ENCODE peak calls at places on chromosomes 11 and 22, in nine cellular contexts. C, P, D, I, U, O, Q, L and T are unnamed samples.
A peak's percentile ranks its signal among the peaks of the same experiment; 100 is the strongest.

GRCh38 chr22:38766076-38766777 is 10.4 kb upstream of the SUN2 start:
- DNase-seq in C (peak; percentile 81), P (no peak), D (peak; percentile 58), I (no peak), U (peak; percentile 18), O (peak; percentile 50), Q (no peak), L (peak; percentile 38), T (peak; percentile 51)

GRCh38 chr11:84476581-84476980 is 1150.6 kb downstream of the DLG2 start:
- DNase-seq in C (no peak), P (no peak), D (no peak), I (no peak), U (no peak), O (no peak), Q (no peak), L (no peak), T (no peak)

GRCh38 chr11:20156876-20157613 is 3.2 kb downstream of the DBX1 start:
- DNase-seq in C (no peak), P (no peak), D (no peak), I (no peak), U (peak; percentile 66), O (peak; percentile 63), Q (no peak), L (no peak), T (no peak)

GRCh38 chr22:17257091-17257490 is 37.9 kb upstream of the ADA2 start:
- DNase-seq in C (no peak), P (no peak), D (no peak), I (no peak), U (no peak), O (no peak), Q (no peak), L (no peak), T (no peak)

GRCh38 chr11:78823588-78823987 is 248.9 kb upstream of the NARS2 start:
- DNase-seq in C (no peak), P (no peak), D (no peak), I (no peak), U (no peak), O (no peak), Q (no peak), L (no peak), T (no peak)

GRCh38 chr11:123206671-123207421 is 11.8 kb upstream of the CLMP start:
- DNase-seq in C (no peak), P (no peak), D (peak; percentile 70), I (no peak), U (no peak), O (no peak), Q (no peak), L (no peak), T (no peak)

GRCh38 chr22:37951305-37951704 is 2.1 kb downstream of the C22orf23 start:
- DNase-seq in C (peak; percentile 54), P (no peak), D (no peak), I (no peak), U (no peak), O (no peak), Q (no peak), L (no peak), T (no peak)

GRCh38 chr11:107857550-107858216 is 904 bp downstream of the SLC35F2 start:
- DNase-seq in C (no peak), P (no peak), D (no peak), I (no peak), U (no peak), O (no peak), Q (no peak), L (no peak), T (no peak)

GRCh38 chr11:107851704-107852315 is 6.8 kb downstream of the SLC35F2 start:
- DNase-seq in C (no peak), P (no peak), D (no peak), I (no peak), U (no peak), O (no peak), Q (no peak), L (no peak), T (no peak)

GRCh38 chr11:10139656-10140055 is 154.4 kb downstream of the SBF2 start:
- DNase-seq in C (no peak), P (no peak), D (no peak), I (no peak), U (no peak), O (no peak), Q (no peak), L (no peak), T (no peak)

GRCh38 chr11:131195801-131196517 is 174.5 kb upstream of the NTM start:
- DNase-seq in C (no peak), P (no peak), D (peak; percentile 28), I (no peak), U (no peak), O (no peak), Q (no peak), L (peak; percentile 57), T (no peak)

GRCh38 chr11:62705401-62705800 is 1.8 kb downstream of the BSCL2 start:
- DNase-seq in C (no peak), P (no peak), D (no peak), I (no peak), U (no peak), O (no peak), Q (no peak), L (no peak), T (no peak)

GRCh38 chr22:48483764-48484528 is 1343.7 kb downstream of the BRD1 start:
- DNase-seq in C (no peak), P (no peak), D (no peak), I (no peak), U (no peak), O (no peak), Q (no peak), L (no peak), T (no peak)